ENCODE peak calls at places on chromosomes 12 and 14, in eight cellular contexts. M, C, P, E, H, I, J and T are unnamed samples.

GRCh38 chr14:60862283-60862682 is 118.6 kb downstream of the TRMT5 start:
- ATAC-seq in M (peak; percentile 76), C (peak; percentile 87), P (peak; percentile 50), E (peak; percentile 41), H (peak; percentile 93), I (peak; percentile 62), J (peak; percentile 90), T (peak; percentile 69)

GRCh38 chr12:3897400-3897910 is 24.3 kb upstream of the PARP11 start:
- ATAC-seq in M (no peak), C (no peak), P (peak; percentile 15), E (no peak), H (peak; percentile 14), I (no peak), J (no peak), T (no peak)

GRCh38 chr14:99065551-99065950 is 206.4 kb downstream of the BCL11B start:
- ATAC-seq in M (no peak), C (no peak), P (no peak), E (no peak), H (no peak), I (no peak), J (no peak), T (no peak)

GRCh38 chr14:77822741-77823140 is 22.8 kb downstream of the ADCK1 start:
- ATAC-seq in M (no peak), C (no peak), P (no peak), E (no peak), H (no peak), I (no peak), J (no peak), T (no peak)

GRCh38 chr14:69046468-69046867 is 67.4 kb upstream of the ACTN1 start:
- ATAC-seq in M (peak; percentile 39), C (peak; percentile 38), P (peak; percentile 47), E (no peak), H (no peak), I (no peak), J (no peak), T (peak; percentile 22)

GRCh38 chr12:89684131-89684530 is 24.5 kb downstream of the ATP2B1 start:
- ATAC-seq in M (no peak), C (no peak), P (no peak), E (no peak), H (no peak), I (no peak), J (no peak), T (no peak)

GRCh38 chr12:41466300-41466699 is 278.2 kb downstream of the PDZRN4 start:
- ATAC-seq in M (no peak), C (no peak), P (no peak), E (no peak), H (no peak), I (no peak), J (no peak), T (no peak)

GRCh38 chr14:61502459-61503093 is 181.2 kb downstream of the PRKCH start:
- ATAC-seq in M (no peak), C (no peak), P (no peak), E (no peak), H (no peak), I (no peak), J (no peak), T (no peak)

GRCh38 chr12:29048787-29049186 is 100.3 kb upstream of the FAR2 start:
- ATAC-seq in M (no peak), C (no peak), P (no peak), E (no peak), H (no peak), I (no peak), J (no peak), T (no peak)

GRCh38 chr14:90644882-90645281 is 171.3 kb downstream of the TTC7B start:
- ATAC-seq in M (peak; percentile 87), C (peak; percentile 83), P (peak; percentile 74), E (no peak), H (peak; percentile 43), I (peak; percentile 58), J (peak; percentile 53), T (peak; percentile 85)

GRCh38 chr12:46963977-46964376 is 115.4 kb upstream of the PCED1B start:
- ATAC-seq in M (peak; percentile 70), C (peak; percentile 60), P (peak; percentile 44), E (no peak), H (peak; percentile 57), I (peak; percentile 91), J (peak; percentile 85), T (peak; percentile 43)

GRCh38 chr14:82342596-82342995 is 808.9 kb upstream of the SEL1L start:
- ATAC-seq in M (no peak), C (no peak), P (no peak), E (no peak), H (no peak), I (no peak), J (no peak), T (no peak)

GRCh38 chr12:102735104-102735503 is 181.9 kb downstream of the PAH start:
- ATAC-seq in M (no peak), C (no peak), P (no peak), E (no peak), H (no peak), I (no peak), J (no peak), T (no peak)

GRCh38 chr14:31206536-31207286 is 882 bp downstream of the HECTD1 start:
- ATAC-seq in M (peak; percentile 8), C (peak; percentile 38), P (peak; percentile 29), E (peak; percentile 14), H (peak; percentile 46), I (peak; percentile 7), J (peak; percentile 45), T (peak; percentile 8)

GRCh38 chr12:20475542-20475941 is 107.2 kb downstream of the PDE3A start:
- ATAC-seq in M (no peak), C (peak; percentile 32), P (no peak), E (no peak), H (no peak), I (no peak), J (no peak), T (no peak)

GRCh38 chr14:105287249-105288102 is 13.3 kb downstream of the BRF1 start:
- ATAC-seq in M (no peak), C (no peak), P (no peak), E (no peak), H (no peak), I (peak; percentile 52), J (no peak), T (no peak)

GRCh38 chr12:109875572-109876131 is 4.7 kb downstream of the GLTP start:
- ATAC-seq in M (no peak), C (no peak), P (no peak), E (no peak), H (no peak), I (no peak), J (no peak), T (no peak)

GRCh38 chr12:111074559-111074958 is 154.2 kb upstream of the MYL2 start:
- ATAC-seq in M (no peak), C (peak; percentile 36), P (no peak), E (no peak), H (no peak), I (peak; percentile 87), J (peak; percentile 85), T (no peak)

GRCh38 chr12:6347367-6348338 is 5.8 kb upstream of the TNFRSF1A start:
- ATAC-seq in M (peak; percentile 84), C (peak; percentile 89), P (peak; percentile 90), E (peak; percentile 37), H (peak; percentile 60), I (peak; percentile 70), J (peak; percentile 56), T (peak; percentile 82)

GRCh38 chr14:90599748-90600507 is 203.1 kb downstream of the CALM1 start:
- ATAC-seq in M (no peak), C (no peak), P (peak; percentile 45), E (no peak), H (peak; percentile 41), I (peak; percentile 30), J (peak; percentile 63), T (no peak)

DNA sequence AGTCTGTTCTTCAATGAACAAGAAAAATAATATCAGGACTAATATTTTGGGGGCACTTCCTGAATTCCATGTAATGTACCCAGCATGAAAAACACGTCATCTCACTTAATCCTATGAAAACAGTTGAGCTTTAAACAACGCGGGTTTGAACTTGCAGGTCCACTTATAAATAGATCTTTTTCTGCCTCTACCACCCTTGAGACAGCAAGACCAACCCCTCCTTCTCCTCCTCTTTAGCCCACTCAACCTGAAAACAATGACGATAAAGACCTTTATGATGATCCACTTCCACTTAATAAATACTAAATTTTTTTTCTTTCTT is 203.9 kb upstream of the KRR1 start:
- ATAC-seq in M (no peak), C (no peak), P (no peak), E (no peak), H (no peak), I (no peak), J (no peak), T (no peak)
- H3K4me1 ChIP-seq in M (no peaks in the 10 kb centered on the region), C (no peaks in the 10 kb centered on the region), P (no peaks in the 10 kb centered on the region), E (no peaks in the 10 kb centered on the region), H (no peaks in the 10 kb centered on the region), I (no peaks in the 10 kb centered on the region), J (peaks cover 20% of the 10 kb centered on the region), T (no peaks in the 10 kb centered on the region)

DNA sequence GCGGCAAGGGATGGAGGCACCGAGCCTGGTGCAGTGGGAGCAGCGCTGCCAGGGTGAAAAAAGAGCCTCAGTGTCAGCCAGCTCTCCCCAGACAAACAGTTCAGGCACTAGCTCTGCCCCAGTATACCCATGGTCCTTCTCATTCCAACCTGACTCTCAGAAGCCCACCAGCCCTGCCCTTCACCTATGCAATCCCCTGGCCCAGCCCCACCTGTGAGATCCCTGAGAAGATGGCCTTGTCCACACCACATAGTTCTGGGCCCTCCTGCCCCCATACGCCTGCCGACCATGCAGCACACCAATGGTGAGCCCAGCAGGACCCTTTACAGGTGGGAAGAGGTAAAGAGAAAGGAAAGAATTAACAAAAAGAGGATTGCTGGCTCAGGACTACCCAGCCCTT is 6.5 kb downstream of the KMT2D start:
- ATAC-seq in M (no peak), C (no peak), P (no peak), E (no peak), H (no peak), I (no peak), J (no peak), T (no peak)
- H3K4me1 ChIP-seq in M (peaks cover 24% of the 10 kb centered on the region), C (peaks cover 11% of the 10 kb centered on the region), P (no peaks in the 10 kb centered on the region), E (peaks cover 9% of the 10 kb centered on the region), H (peaks cover 40% of the 10 kb centered on the region), I (no peaks in the 10 kb centered on the region), J (peaks cover 35% of the 10 kb centered on the region), T (peaks cover 51% of the 10 kb centered on the region)

GRCh38 chr12:114918535-114919233 is 234.7 kb upstream of the TBX3 start:
- ATAC-seq in M (no peak), C (no peak), P (no peak), E (no peak), H (no peak), I (no peak), J (no peak), T (no peak)
- H3K4me1 ChIP-seq in M (no peaks in the 10 kb centered on the region), C (no peaks in the 10 kb centered on the region), P (no peaks in the 10 kb centered on the region), E (no peaks in the 10 kb centered on the region), H (no peaks in the 10 kb centered on the region), I (no peaks in the 10 kb centered on the region), J (no peaks in the 10 kb centered on the region), T (no peaks in the 10 kb centered on the region)

DNA sequence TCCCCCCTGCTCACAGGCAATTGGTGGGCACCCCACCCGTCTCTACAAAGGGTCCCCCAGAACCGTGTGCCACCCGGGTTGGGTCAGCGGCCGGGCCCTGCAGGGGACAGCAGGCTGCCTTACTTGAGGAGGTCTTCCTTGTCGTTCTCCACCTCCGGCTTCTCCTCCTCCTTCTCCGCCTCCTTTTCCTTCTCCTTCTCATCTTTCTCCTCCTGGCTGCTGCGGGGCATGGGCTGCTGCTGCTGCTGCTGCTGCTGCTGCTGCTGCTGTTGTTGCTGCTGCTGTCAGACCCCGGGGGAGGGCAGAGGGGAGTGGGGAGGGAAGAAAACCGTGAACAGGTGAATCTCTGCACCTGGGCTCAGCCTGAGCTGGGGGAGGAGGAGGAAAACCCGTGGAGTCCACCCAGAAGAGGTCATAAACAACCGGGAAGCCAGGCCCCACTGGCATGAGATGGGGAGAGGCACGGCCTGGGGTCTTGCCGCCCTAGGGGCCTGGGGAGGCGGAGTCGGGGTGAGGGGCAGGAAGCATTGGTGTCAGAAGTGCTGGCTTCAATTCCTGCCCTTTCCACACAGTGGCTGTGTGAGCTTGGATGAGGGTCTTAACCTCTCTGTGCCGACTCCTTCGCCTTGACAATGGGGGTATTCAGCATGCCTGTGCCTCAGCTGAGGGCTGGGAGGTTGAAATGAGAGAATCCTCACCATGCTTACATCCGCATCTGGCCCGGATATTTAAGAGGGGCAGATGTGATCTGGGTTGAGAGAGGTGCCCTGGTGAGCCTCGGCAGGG is 107.6 kb downstream of the RFLNA start:
- ATAC-seq in M (no peak), C (no peak), P (no peak), E (no peak), H (no peak), I (no peak), J (no peak), T (no peak)
- H3K4me1 ChIP-seq in M (peaks cover 37% of the 10 kb centered on the region), C (peaks cover 24% of the 10 kb centered on the region), P (no peaks in the 10 kb centered on the region), E (peaks cover 15% of the 10 kb centered on the region), H (peaks cover 41% of the 10 kb centered on the region), I (no peaks in the 10 kb centered on the region), J (peaks cover 4% of the 10 kb centered on the region), T (peaks cover 52% of the 10 kb centered on the region)